ENCODE peak calls at places on chromosome 22, in five cellular contexts. P, E, T, D and Z are unnamed samples.

GRCh38 chr22:30205281-30206115 is 41.1 kb downstream of the LIF start:
- DNase-seq in T (peak), E (peak), P (peak), D (no peak), Z (no peak)

GRCh38 chr22:22616636-22617035 is 27.8 kb upstream of the GGTLC2 start:
- DNase-seq in P (no peak), E (no peak), T (no peak), D (peak), Z (peak)

GRCh38 chr22:37164535-37164887 is 14.8 kb upstream of the IL2RB start:
- DNase-seq in E (no peak), P (no peak), D (no peak), T (no peak), Z (no peak)

GRCh38 chr22:46084943-46085830 is 65.1 kb upstream of the PPARA start:
- DNase-seq in T (no peak), E (peak), P (peak), D (no peak), Z (no peak)

GRCh38 chr22:50031189-50032091 is 18.9 kb upstream of the IL17REL start:
- DNase-seq in P (no peak), D (no peak), T (no peak), E (no peak), Z (no peak)

GRCh38 chr22:49295851-49296560 is 531.7 kb downstream of the BRD1 start:
- DNase-seq in P (no peak), T (no peak), E (no peak), D (no peak), Z (peak)

GRCh38 chr22:46069518-46070214 is 80.7 kb upstream of the PPARA start:
- DNase-seq in T (peak), E (peak), D (peak), P (peak), Z (peak)

GRCh38 chr22:21861290-21861848 is 6.1 kb downstream of the MAPK1 start:
- DNase-seq in D (no peak), P (no peak), E (no peak), T (no peak), Z (no peak)

GRCh38 chr22:35102663-35103062 is 36.7 kb downstream of the ISX start:
- DNase-seq in E (no peak), T (peak), D (no peak), P (no peak), Z (no peak)

GRCh38 chr22:46661221-46661851 is 41.1 kb downstream of the GRAMD4 start:
- DNase-seq in D (peak), T (peak), E (no peak), P (peak), Z (no peak)

GRCh38 chr22:38638734-38639133 is 17.5 kb downstream of the FAM227A start:
- DNase-seq in T (no peak), P (no peak), E (no peak), D (no peak), Z (no peak)

GRCh38 chr22:23580586-23581251 is 629 bp upstream of the IGLL1 start:
- DNase-seq in P (no peak), D (peak), T (no peak), E (no peak), Z (no peak)

GRCh38 chr22:50729391-50730012 is 8.5 kb upstream of the ACR start:
- DNase-seq in T (no peak), E (no peak), D (no peak), P (no peak), Z (no peak)

GRCh38 chr22:32080904-32081303 is 37.8 kb downstream of the SLC5A1 start:
- DNase-seq in P (peak), T (peak), E (peak), D (peak), Z (no peak)

GRCh38 chr22:18057568-18058209 is 20.1 kb upstream of the PEX26 start:
- DNase-seq in P (peak), T (peak), D (no peak), E (peak), Z (no peak)

GRCh38 chr22:47066616-47066905 is 304.1 kb downstream of the TBC1D22A start:
- DNase-seq in D (no peak), T (no peak), P (no peak), E (no peak), Z (no peak)

GRCh38 chr22:27848005-27848404 is 46.4 kb upstream of the MN1 start:
- DNase-seq in D (no peak), T (no peak), E (no peak), P (no peak), Z (no peak)

GRCh38 chr22:40533712-40534378 is 102.7 kb downstream of the MRTFA start:
- DNase-seq in D (peak), P (peak), T (peak), E (peak), Z (peak)

GRCh38 chr22:45268167-45268957 is 16.4 kb upstream of the UPK3A start:
- DNase-seq in T (no peak), P (no peak), D (no peak), E (no peak), Z (no peak)

GRCh38 chr22:40534379-40535188 is 101.9 kb downstream of the MRTFA start:
- DNase-seq in D (no peak), E (peak), T (peak), P (peak), Z (no peak)

GRCh38 chr22:31719850-31720471 is 30.0 kb downstream of the PRR14L start:
- DNase-seq in D (no peak), E (no peak), T (no peak), P (no peak), Z (no peak)

GRCh38 chr22:31951201-31952093 is 7.1 kb downstream of the YWHAH start:
- DNase-seq in T (no peak), P (no peak), E (no peak), D (no peak), Z (no peak)

GRCh38 chr22:18060646-18061620 is 16.9 kb upstream of the PEX26 start:
- DNase-seq in D (no peak), P (peak), E (no peak), T (peak), Z (no peak)

GRCh38 chr22:48070760-48071159 is 1308.3 kb downstream of the TBC1D22A start:
- DNase-seq in E (no peak), P (no peak), T (no peak), D (no peak), Z (no peak)

GRCh38 chr22:45968751-45969413 is 8.1 kb downstream of the WNT7B start:
- DNase-seq in P (peak), T (peak), E (peak), D (no peak), Z (no peak)

GRCh38 chr22:39490135-39490798 is 11.8 kb upstream of the MIEF1 start:
- DNase-seq in D (peak), P (peak), E (peak), T (peak), Z (peak)

GRCh38 chr22:43893266-43893665 is 1.5 kb upstream of the PNPLA5 start:
- DNase-seq in P (no peak), D (no peak), T (no peak), E (no peak), Z (no peak)

GRCh38 chr22:29071261-29072045 is 1.4 kb upstream of the KREMEN1 start:
- DNase-seq in E (no peak), P (no peak), T (no peak), D (peak), Z (no peak)

GRCh38 chr22:31029276-31029675 is 51.8 kb upstream of the SMTN start:
- DNase-seq in P (no peak), T (no peak), D (no peak), E (no peak), Z (no peak)

GRCh38 chr22:27381960-27382742 is 419.4 kb downstream of the MN1 start:
- DNase-seq in P (no peak), T (no peak), D (no peak), E (no peak), Z (no peak)